ENCODE peak calls at places on chromosomes 7 and 10, in five cellular contexts. One of them, this sample, is unnamed. For H3K4me1, the result is how much of the 10 kb centered on the place peaks cover.

GRCh38 chr7:141290365-141290764 is 216.5 kb downstream of the TMEM178B start:
- DNase-seq in stomach: no peak
- DNase-seq in A549: no peak
- DNase-seq in HepG2: no peak
- DNase-seq in SK-N-SH: no peak
- DNase-seq in this sample: no peak

GRCh38 chr10:505459-505858 is 184.0 kb downstream of the DIP2C start:
- DNase-seq in stomach: no peak
- DNase-seq in SK-N-SH: no peak
- DNase-seq in HepG2: no peak
- DNase-seq in A549: no peak
- DNase-seq in this sample: no peak

GRCh38 chr10:101189461-101190401 is 39.5 kb downstream of the LBX1 start:
- DNase-seq in SK-N-SH: no peak
- DNase-seq in A549: no peak
- DNase-seq in stomach: no peak
- DNase-seq in HepG2: no peak
- DNase-seq in this sample: no peak

GRCh38 chr10:12823361-12823760 is 178.2 kb downstream of the CCDC3 start:
- DNase-seq in HepG2: no peak
- DNase-seq in SK-N-SH: no peak
- DNase-seq in stomach: no peak
- DNase-seq in A549: no peak
- DNase-seq in this sample: no peak

GRCh38 chr10:124248056-124248455 is 154.7 kb upstream of the CHST15 start:
- DNase-seq in A549: no peak
- DNase-seq in stomach: no peak
- DNase-seq in HepG2: no peak
- DNase-seq in SK-N-SH: no peak
- DNase-seq in this sample: no peak

GRCh38 chr10:97888641-97889262 is 39.1 kb downstream of the GOLGA7B start:
- DNase-seq in SK-N-SH: peak
- DNase-seq in HepG2: no peak
- DNase-seq in A549: peak
- DNase-seq in stomach: peak
- DNase-seq in this sample: no peak

GRCh38 chr7:16814987-16815386 is 10.2 kb upstream of the AGR2 start:
- DNase-seq in A549: no peak
- DNase-seq in HepG2: no peak
- DNase-seq in stomach: no peak
- DNase-seq in SK-N-SH: no peak
- DNase-seq in this sample: no peak

GRCh38 chr10:124130198-124130597 is 36.8 kb upstream of the CHST15 start:
- DNase-seq in SK-N-SH: no peak
- DNase-seq in A549: no peak
- DNase-seq in stomach: no peak
- DNase-seq in HepG2: no peak
- DNase-seq in this sample: no peak

GRCh38 chr10:482036-482435 is 207.4 kb downstream of the DIP2C start:
- DNase-seq in HepG2: no peak
- DNase-seq in A549: no peak
- DNase-seq in stomach: no peak
- DNase-seq in SK-N-SH: no peak
- DNase-seq in this sample: no peak

GRCh38 chr10:87818505-87819273 is 663 bp upstream of the ATAD1 start:
- DNase-seq in stomach: peak
- DNase-seq in A549: peak
- DNase-seq in SK-N-SH: peak
- DNase-seq in HepG2: no peak
- DNase-seq in this sample: peak

GRCh38 chr10:77177161-77177560 is 460.4 kb downstream of the KCNMA1 start:
- DNase-seq in SK-N-SH: no peak
- DNase-seq in HepG2: no peak
- DNase-seq in stomach: no peak
- DNase-seq in A549: no peak
- DNase-seq in this sample: no peak

GRCh38 chr7:137393570-137393969 is 50.0 kb upstream of the PTN start:
- DNase-seq in A549: no peak
- DNase-seq in SK-N-SH: no peak
- DNase-seq in HepG2: no peak
- DNase-seq in stomach: no peak
- DNase-seq in this sample: no peak

GRCh38 chr10:11823122-11823988 is at the start of gene PROSER2:
- DNase-seq in SK-N-SH: peak
- DNase-seq in stomach: peak
- DNase-seq in HepG2: no peak
- DNase-seq in A549: peak
- DNase-seq in this sample: peak

GRCh38 chr10:12640550-12640949 is 291.2 kb downstream of the CAMK1D start:
- DNase-seq in HepG2: no peak
- DNase-seq in stomach: no peak
- DNase-seq in A549: no peak
- DNase-seq in SK-N-SH: no peak
- DNase-seq in this sample: no peak

GRCh38 chr10:43174969-43175368 is 36.7 kb downstream of the CSGALNACT2 start:
- DNase-seq in stomach: no peak
- DNase-seq in HepG2: no peak
- DNase-seq in SK-N-SH: no peak
- DNase-seq in A549: no peak
- DNase-seq in this sample: no peak
- TF ChIP-seq CTCF in stomach: no peak
- TF ChIP-seq CTCF in HepG2: no peak
- TF ChIP-seq CTCF in SK-N-SH: no peak
- TF ChIP-seq CTCF in A549: no peak
- TF ChIP-seq CTCF in this sample: no peak

GRCh38 chr7:148337566-148337965 is 253.0 kb upstream of the C7orf33 start:
- DNase-seq in A549: no peak
- DNase-seq in stomach: no peak
- DNase-seq in HepG2: no peak
- DNase-seq in SK-N-SH: no peak
- DNase-seq in this sample: no peak
- H3K4me1 ChIP-seq in A549: under half
- H3K4me1 ChIP-seq in stomach: under half
- H3K4me1 ChIP-seq in HepG2: under half
- H3K4me1 ChIP-seq in SK-N-SH: under half
- H3K4me1 ChIP-seq in this sample: under half

DNA sequence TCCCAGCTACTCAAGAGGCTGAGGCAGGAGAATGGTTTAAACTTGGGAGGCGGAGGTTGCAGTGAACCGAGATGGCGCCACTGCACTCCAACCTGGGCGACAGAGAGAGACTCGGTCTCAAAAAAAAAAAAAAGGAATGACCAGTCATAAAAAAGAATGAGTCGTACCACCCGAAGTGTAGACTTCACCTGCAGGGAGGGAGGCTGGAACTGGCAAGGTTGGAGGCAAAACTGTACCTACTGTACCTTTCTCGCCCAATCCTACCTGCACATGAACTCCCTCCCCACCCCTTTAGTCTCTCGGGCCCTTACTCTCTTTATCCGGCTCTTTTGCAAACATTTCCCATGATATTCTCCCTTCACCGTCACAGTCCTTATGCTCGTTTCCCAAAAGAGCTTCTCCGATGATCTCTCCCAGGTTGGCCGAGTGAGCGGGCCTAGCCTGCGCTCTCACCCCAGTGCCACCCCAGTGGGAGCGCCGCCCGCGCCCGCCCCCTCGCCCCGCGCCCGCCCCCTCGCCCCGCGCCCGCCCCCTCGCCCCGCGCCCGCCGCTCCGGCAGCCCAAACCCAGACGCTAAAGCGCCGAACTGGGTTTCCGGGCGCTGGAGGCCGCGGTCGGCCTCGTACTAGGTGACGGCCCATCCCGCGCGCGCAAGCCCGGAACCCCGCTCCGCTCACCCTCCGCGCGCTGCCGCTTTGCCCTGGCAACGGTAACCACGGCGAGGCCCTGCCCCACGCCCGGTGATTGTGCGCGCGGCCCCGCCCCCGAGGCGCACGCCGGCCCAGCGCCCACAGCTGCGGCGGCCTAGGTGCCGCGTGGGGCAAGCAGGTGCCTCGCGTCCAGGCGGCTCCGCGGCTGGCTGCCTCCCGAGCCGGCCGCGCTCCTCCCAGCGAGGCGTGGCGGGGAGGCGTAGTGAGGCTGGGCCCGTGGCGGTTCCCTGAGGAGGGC is at the start of gene SMKR1:
- DNase-seq in stomach: peak
- DNase-seq in A549: peak
- DNase-seq in SK-N-SH: peak
- DNase-seq in HepG2: no peak
- DNase-seq in this sample: peak
- TF ChIP-seq EP300 in stomach: no peak
- TF ChIP-seq EP300 in A549: no peak
- TF ChIP-seq EP300 in SK-N-SH: no peak
- TF ChIP-seq EP300 in HepG2: no peak
- TF ChIP-seq EP300 in this sample: no peak

GRCh38 chr7:12518920-12519681 is 51.4 kb upstream of the SCIN start:
- DNase-seq in HepG2: peak
- DNase-seq in stomach: no peak
- DNase-seq in A549: peak
- DNase-seq in SK-N-SH: peak
- DNase-seq in this sample: no peak
- TF ChIP-seq CTCF in HepG2: peak
- TF ChIP-seq CTCF in stomach: no peak
- TF ChIP-seq CTCF in A549: peak
- TF ChIP-seq CTCF in SK-N-SH: peak
- TF ChIP-seq CTCF in this sample: no peak

GRCh38 chr7:139431459-139431858 is 52.0 kb downstream of the KLRG2 start:
- DNase-seq in SK-N-SH: no peak
- DNase-seq in HepG2: no peak
- DNase-seq in stomach: no peak
- DNase-seq in A549: no peak
- DNase-seq in this sample: no peak
- H3K4me1 ChIP-seq in SK-N-SH: under half
- H3K4me1 ChIP-seq in HepG2: under half
- H3K4me1 ChIP-seq in stomach: under half
- H3K4me1 ChIP-seq in A549: under half
- H3K4me1 ChIP-seq in this sample: under half

GRCh38 chr7:106562711-106563366 is 98.1 kb downstream of the CCDC71L start:
- DNase-seq in A549: no peak
- DNase-seq in stomach: no peak
- DNase-seq in SK-N-SH: no peak
- DNase-seq in HepG2: no peak
- DNase-seq in this sample: no peak
- TF ChIP-seq EP300 in A549: no peak
- TF ChIP-seq EP300 in stomach: no peak
- TF ChIP-seq EP300 in SK-N-SH: no peak
- TF ChIP-seq EP300 in HepG2: no peak
- TF ChIP-seq EP300 in this sample: no peak

GRCh38 chr7:100673302-100673941 is at the start of gene GNB2:
- DNase-seq in A549: peak
- DNase-seq in SK-N-SH: peak
- DNase-seq in HepG2: peak
- DNase-seq in stomach: peak
- DNase-seq in this sample: peak
- TF ChIP-seq CTCF in A549: no peak
- TF ChIP-seq CTCF in SK-N-SH: no peak
- TF ChIP-seq CTCF in HepG2: no peak
- TF ChIP-seq CTCF in stomach: no peak
- TF ChIP-seq CTCF in this sample: peak

GRCh38 chr10:29590598-29591415 is 44.0 kb downstream of the SVIL start:
- DNase-seq in SK-N-SH: peak
- DNase-seq in stomach: no peak
- DNase-seq in A549: peak
- DNase-seq in HepG2: peak
- DNase-seq in this sample: no peak
- H3K4me1 ChIP-seq in SK-N-SH: under half
- H3K4me1 ChIP-seq in stomach: under half
- H3K4me1 ChIP-seq in A549: under half
- H3K4me1 ChIP-seq in HepG2: under half
- H3K4me1 ChIP-seq in this sample: under half

GRCh38 chr7:47782022-47782421 is 166.2 kb downstream of the PKD1L1 start:
- DNase-seq in HepG2: no peak
- DNase-seq in A549: no peak
- DNase-seq in stomach: no peak
- DNase-seq in SK-N-SH: no peak
- DNase-seq in this sample: no peak

GRCh38 chr7:47785923-47786556 is 162.2 kb downstream of the PKD1L1 start:
- DNase-seq in HepG2: no peak
- DNase-seq in stomach: no peak
- DNase-seq in A549: no peak
- DNase-seq in SK-N-SH: no peak
- DNase-seq in this sample: no peak

GRCh38 chr7:47783456-47784240 is 164.6 kb downstream of the PKD1L1 start:
- DNase-seq in HepG2: peak
- DNase-seq in stomach: no peak
- DNase-seq in A549: peak
- DNase-seq in SK-N-SH: no peak
- DNase-seq in this sample: no peak

GRCh38 chr7:47780555-47780954 is 167.7 kb downstream of the PKD1L1 start:
- DNase-seq in stomach: no peak
- DNase-seq in SK-N-SH: no peak
- DNase-seq in A549: no peak
- DNase-seq in HepG2: peak
- DNase-seq in this sample: no peak

GRCh38 chr7:47782792-47783191 is 165.5 kb downstream of the PKD1L1 start:
- DNase-seq in SK-N-SH: no peak
- DNase-seq in HepG2: no peak
- DNase-seq in stomach: no peak
- DNase-seq in A549: no peak
- DNase-seq in this sample: no peak
- TF ChIP-seq EP300 in SK-N-SH: no peak
- TF ChIP-seq EP300 in HepG2: no peak
- TF ChIP-seq EP300 in stomach: no peak
- TF ChIP-seq EP300 in A549: no peak
- TF ChIP-seq EP300 in this sample: no peak

GRCh38 chr7:100053201-100053600 is 3.6 kb downstream of the ZSCAN21 start:
- DNase-seq in SK-N-SH: peak
- DNase-seq in A549: peak
- DNase-seq in stomach: peak
- DNase-seq in HepG2: peak
- DNase-seq in this sample: no peak
- TF ChIP-seq CTCF in SK-N-SH: peak
- TF ChIP-seq CTCF in A549: peak
- TF ChIP-seq CTCF in stomach: peak
- TF ChIP-seq CTCF in HepG2: peak
- TF ChIP-seq CTCF in this sample: no peak

This sample was measured in upper lobe of left lung.